ENCODE peak calls at places on chromosomes 3 and 15, in five cellular contexts. I is cardiac muscle cell, D is astrocyte, R is epithelial cell of esophagus, P is retina. F is an unnamed sample.

GRCh38 chr3:146470424-146470990 is 1.1 kb upstream of the PLSCR2 start:
- DNase-seq in I (no peak), D (no peak), P (no peak), R (no peak), F (no peak)

GRCh38 chr3:43879166-43879565 is 188.4 kb downstream of the ABHD5 start:
- DNase-seq in R (peak; percentile 52), P (no peak), D (no peak), I (no peak), F (no peak)

GRCh38 chr15:80507638-80508316 is 103.6 kb downstream of the ARNT2 start:
- DNase-seq in P (no peak), R (peak; percentile 5), I (peak; percentile 97), D (peak; percentile 94), F (no peak)

GRCh38 chr3:140922634-140923033 is 19.0 kb upstream of the SLC25A36 start:
- DNase-seq in I (peak; percentile 28), R (peak; percentile 32), P (no peak), D (no peak), F (no peak)

GRCh38 chr3:44685128-44685800 is 27.2 kb upstream of the ZNF502 start:
- DNase-seq in D (peak; percentile 87), P (peak; percentile 91), I (peak; percentile 92), R (peak; percentile 89), F (peak; percentile 90)

GRCh38 chr15:95843241-95843851 is 487.2 kb upstream of the NR2F2 start:
- DNase-seq in I (peak; percentile 61), D (peak; percentile 91), R (no peak), P (no peak), F (no peak)

GRCh38 chr3:109154989-109155388 is 18.5 kb downstream of the C3orf85 start:
- DNase-seq in R (peak; percentile 7), D (peak; percentile 25), I (peak; percentile 6), P (no peak), F (no peak)

GRCh38 chr3:36496734-36497133 is 116.4 kb downstream of the STAC start:
- DNase-seq in I (peak; percentile 81), D (peak; percentile 86), R (peak; percentile 21), P (no peak), F (no peak)

GRCh38 chr3:16885588-16885903 is 791 bp downstream of the PLCL2 start:
- DNase-seq in I (no peak), D (no peak), R (no peak), P (no peak), F (no peak)

GRCh38 chr15:52093539-52094502 is 18.8 kb downstream of the BCL2L10 start:
- DNase-seq in I (peak; percentile 88), D (peak; percentile 93), R (peak; percentile 98), P (no peak), F (no peak)

GRCh38 chr3:188212308-188212969 is 58.5 kb downstream of the LPP start:
- DNase-seq in R (no peak), I (peak; percentile 58), D (peak; percentile 86), P (no peak), F (no peak)

GRCh38 chr3:30078736-30079135 is 527.7 kb upstream of the TGFBR2 start:
- DNase-seq in I (no peak), R (peak; percentile 94), P (no peak), D (no peak), F (no peak)

GRCh38 chr3:100710355-100711198 is 1.3 kb downstream of the TFG start:
- DNase-seq in I (peak; percentile 69), R (peak; percentile 83), D (peak; percentile 56), P (no peak), F (peak; percentile 53)

GRCh38 chr15:98719169-98719515 is 70.8 kb downstream of the IGF1R start:
- DNase-seq in R (no peak), D (peak; percentile 37), I (peak; percentile 11), P (no peak), F (no peak)

GRCh38 chr3:38396239-38396638 is 49.7 kb downstream of the XYLB start:
- DNase-seq in D (no peak), P (no peak), R (no peak), I (no peak), F (no peak)

GRCh38 chr15:68969298-68969697 is 39.0 kb downstream of the SPESP1 start:
- DNase-seq in D (no peak), I (no peak), R (no peak), P (no peak), F (no peak)

GRCh38 chr3:154243353-154243752 is 80.9 kb downstream of the DHX36 start:
- DNase-seq in P (no peak), D (peak; percentile 62), R (peak; percentile 52), I (peak; percentile 34), F (no peak)

GRCh38 chr3:118960876-118961275 is 73.8 kb downstream of the IGSF11 start:
- DNase-seq in R (peak; percentile 40), D (peak; percentile 2), I (no peak), P (peak; percentile 22), F (no peak)

GRCh38 chr3:38479431-38480092 is 16.6 kb upstream of the EXOG start:
- DNase-seq in I (peak; percentile 80), P (peak; percentile 66), D (no peak), R (peak; percentile 65), F (peak; percentile 24)

GRCh38 chr3:62954579-62954978 is 79.4 kb upstream of the CADPS start:
- DNase-seq in R (no peak), I (no peak), D (peak; percentile 13), P (no peak), F (no peak)

GRCh38 chr3:138173769-138174420 is 826 bp downstream of the DBR1 start:
- DNase-seq in R (peak; percentile 3), I (no peak), D (no peak), P (no peak), F (peak; percentile 29)

GRCh38 chr3:192133271-192133670 is 594.1 kb downstream of the FGF12 start:
- DNase-seq in P (no peak), D (no peak), R (no peak), I (no peak), F (no peak)

GRCh38 chr3:56075089-56075488 is 393.2 kb downstream of the ERC2 start:
- DNase-seq in I (no peak), R (no peak), D (no peak), P (no peak), F (no peak)

GRCh38 chr3:52190294-52190841 is 7.6 kb upstream of the ALAS1 start:
- DNase-seq in D (peak; percentile 34), R (no peak), I (peak; percentile 78), P (no peak), F (no peak)

GRCh38 chr3:129952956-129953355 is 21.6 kb upstream of the TRH start:
- DNase-seq in I (no peak), R (no peak), P (no peak), D (no peak), F (no peak)

F was measured in SK-N-DZ.